ENCODE peak calls at places on chromosomes 4 and X, in eight cellular contexts. M, K, B, J, V, C, O and Y are unnamed samples.

GRCh38 chr4:161555689-161556660 is 607.8 kb downstream of the FSTL5 start:
- DNase-seq in M (no peak), K (no peak), B (no peak), J (no peak), V (no peak), C (no peak), O (peak), Y (no peak)

GRCh38 chr4:1459664-1460511 is 53.6 kb upstream of the NKX1-1 start:
- DNase-seq in M (no peak), K (no peak), B (no peak), J (no peak), V (peak), C (peak), O (no peak), Y (peak)

GRCh38 chrX:44536198-44536597 is 6.5 kb downstream of the FUNDC1 start:
- DNase-seq in M (no peak), K (no peak), B (no peak), J (no peak), V (no peak), C (no peak), O (no peak), Y (no peak)

GRCh38 chr4:54192811-54193210 is 36.3 kb upstream of the PDGFRA start:
- DNase-seq in M (no peak), K (no peak), B (no peak), J (no peak), V (no peak), C (no peak), O (no peak), Y (no peak)

GRCh38 chr4:187937557-187937956 is 58.0 kb upstream of the ZFP42 start:
- DNase-seq in M (no peak), K (no peak), B (no peak), J (no peak), V (no peak), C (no peak), O (no peak), Y (peak)

GRCh38 chr4:3729885-3730226 is 36.3 kb upstream of the ADRA2C start:
- DNase-seq in M (no peak), K (no peak), B (no peak), J (no peak), V (no peak), C (no peak), O (no peak), Y (no peak)

GRCh38 chr4:152778656-152779512 is 646 bp downstream of the TIGD4 start:
- DNase-seq in M (no peak), K (peak), B (peak), J (peak), V (peak), C (no peak), O (no peak), Y (peak)

GRCh38 chrX:10006086-10006485 is 38.9 kb downstream of the CLDN34 start:
- DNase-seq in M (no peak), K (no peak), B (no peak), J (no peak), V (no peak), C (no peak), O (no peak), Y (no peak)

GRCh38 chrX:47311857-47312774 is 58.3 kb upstream of the ZNF157 start:
- DNase-seq in M (peak), K (peak), B (peak), J (peak), V (peak), C (peak), O (no peak), Y (no peak)

GRCh38 chrX:17613979-17614572 is 123.2 kb upstream of the SCML1 start:
- DNase-seq in M (no peak), K (no peak), B (no peak), J (no peak), V (peak), C (no peak), O (no peak), Y (no peak)

GRCh38 chr4:46254788-46255187 is 130.9 kb upstream of the GABRG1 start:
- DNase-seq in M (no peak), K (no peak), B (no peak), J (no peak), V (no peak), C (no peak), O (no peak), Y (no peak)

GRCh38 chrX:130443883-130444282 is 42.1 kb downstream of the RBMX2 start:
- DNase-seq in M (no peak), K (no peak), B (no peak), J (no peak), V (no peak), C (no peak), O (no peak), Y (no peak)

GRCh38 chr4:2412885-2413716 is 5.3 kb downstream of the ZFYVE28 start:
- DNase-seq in M (peak), K (peak), B (peak), J (peak), V (peak), C (peak), O (peak), Y (peak)

GRCh38 chr4:73948990-73949706 is 32.7 kb downstream of the PF4 start:
- DNase-seq in M (no peak), K (no peak), B (no peak), J (no peak), V (no peak), C (no peak), O (no peak), Y (no peak)

GRCh38 chr4:165548702-165549101 is 169.9 kb downstream of the CPE start:
- DNase-seq in M (no peak), K (no peak), B (no peak), J (no peak), V (no peak), C (no peak), O (no peak), Y (no peak)

GRCh38 chr4:88706574-88706973 is 8.9 kb upstream of the NAP1L5 start:
- DNase-seq in M (peak), K (peak), B (no peak), J (no peak), V (no peak), C (no peak), O (no peak), Y (no peak)

GRCh38 chr4:152590179-152591031 is 54.5 kb upstream of the FBXW7 start:
- DNase-seq in M (no peak), K (no peak), B (no peak), J (peak), V (no peak), C (no peak), O (no peak), Y (no peak)

GRCh38 chrX:20973038-20973437 is 401.2 kb upstream of the CNKSR2 start:
- DNase-seq in M (no peak), K (no peak), B (no peak), J (no peak), V (no peak), C (no peak), O (no peak), Y (no peak)

GRCh38 chr4:16826397-16826910 is 72.0 kb downstream of the LDB2 start:
- DNase-seq in M (no peak), K (no peak), B (no peak), J (no peak), V (no peak), C (no peak), O (no peak), Y (no peak)

GRCh38 chr4:52824603-52825310 is 37.4 kb upstream of the RASL11B start:
- DNase-seq in M (peak), K (no peak), B (no peak), J (no peak), V (peak), C (no peak), O (no peak), Y (no peak)

GRCh38 chr4:73281982-73282381 is 23.4 kb upstream of the ANKRD17 start:
- DNase-seq in M (no peak), K (no peak), B (no peak), J (no peak), V (no peak), C (no peak), O (no peak), Y (no peak)

GRCh38 chr4:151429957-151430548 is 21.1 kb downstream of the FHIP1A start:
- DNase-seq in M (no peak), K (no peak), B (no peak), J (no peak), V (no peak), C (no peak), O (no peak), Y (no peak)

GRCh38 chr4:83618431-83618830 is 82.5 kb downstream of the GPAT3 start:
- DNase-seq in M (no peak), K (peak), B (no peak), J (no peak), V (peak), C (no peak), O (no peak), Y (no peak)

GRCh38 chr4:57190651-57191481 is 80.7 kb upstream of the IGFBP7 start:
- DNase-seq in M (no peak), K (peak), B (peak), J (no peak), V (no peak), C (peak), O (no peak), Y (no peak)

GRCh38 chrX:63635750-63636149 is 149.3 kb downstream of the ARHGEF9 start:
- DNase-seq in M (no peak), K (no peak), B (no peak), J (no peak), V (no peak), C (no peak), O (no peak), Y (no peak)

GRCh38 chr4:68326146-68326545 is 23.7 kb downstream of the YTHDC1 start:
- DNase-seq in M (no peak), K (no peak), B (no peak), J (no peak), V (no peak), C (no peak), O (no peak), Y (no peak)

GRCh38 chrX:31331928-31332327 is 260.1 kb upstream of the FTHL17 start:
- DNase-seq in M (no peak), K (no peak), B (peak), J (no peak), V (no peak), C (no peak), O (no peak), Y (no peak)

GRCh38 chr4:20395160-20395773 is 143.6 kb downstream of the SLIT2 start:
- DNase-seq in M (no peak), K (peak), B (peak), J (no peak), V (peak), C (peak), O (no peak), Y (peak)

GRCh38 chr4:1466034-1466960 is 60.1 kb upstream of the NKX1-1 start:
- DNase-seq in M (no peak), K (no peak), B (no peak), J (no peak), V (no peak), C (no peak), O (no peak), Y (no peak)

GRCh38 chr4:137635108-137635507 is 102.8 kb upstream of the PCDH18 start:
- DNase-seq in M (no peak), K (no peak), B (no peak), J (no peak), V (no peak), C (no peak), O (no peak), Y (no peak)

GRCh38 chr4:158825443-158826036 is 56.7 kb downstream of the FNIP2 start:
- DNase-seq in M (no peak), K (no peak), B (no peak), J (no peak), V (no peak), C (no peak), O (no peak), Y (no peak)

GRCh38 chr4:158827475-158828085 is 58.8 kb downstream of the FNIP2 start:
- DNase-seq in M (no peak), K (no peak), B (no peak), J (no peak), V (no peak), C (no peak), O (no peak), Y (peak)

GRCh38 chr4:158826057-158826456 is 57.2 kb downstream of the FNIP2 start:
- DNase-seq in M (no peak), K (no peak), B (no peak), J (no peak), V (no peak), C (no peak), O (no peak), Y (no peak)

GRCh38 chr4:158824425-158825274 is 55.8 kb downstream of the FNIP2 start:
- DNase-seq in M (no peak), K (no peak), B (no peak), J (no peak), V (peak), C (no peak), O (no peak), Y (no peak)

DNA sequence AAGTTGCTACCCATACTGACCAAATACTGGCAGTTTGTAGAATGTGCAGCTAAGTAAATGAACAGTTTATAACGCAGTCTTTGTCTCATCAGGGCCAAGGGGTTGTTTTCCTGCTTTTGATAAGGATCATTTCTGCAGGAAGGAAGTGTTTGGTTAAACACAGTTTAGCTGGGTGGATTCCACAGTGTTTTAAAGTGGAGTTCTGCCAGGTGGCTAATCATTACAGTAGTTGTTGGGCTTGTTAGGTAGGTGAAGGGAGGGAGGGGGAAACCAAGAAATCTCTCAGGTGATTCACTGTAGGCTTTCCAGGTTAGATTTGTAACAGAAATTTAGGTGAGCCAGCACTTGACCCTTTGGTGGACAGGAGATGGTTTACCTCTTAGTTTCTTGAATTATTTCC is 58.1 kb downstream of the FNIP2 start:
- DNase-seq in M (no peak), K (no peak), B (no peak), J (no peak), V (peak), C (no peak), O (no peak), Y (no peak)
- H3K27ac ChIP-seq in M (no peak), K (no peak), B (no peak), J (no peak), V (peak), C (no peak), O (no peak), Y (peak)

DNA sequence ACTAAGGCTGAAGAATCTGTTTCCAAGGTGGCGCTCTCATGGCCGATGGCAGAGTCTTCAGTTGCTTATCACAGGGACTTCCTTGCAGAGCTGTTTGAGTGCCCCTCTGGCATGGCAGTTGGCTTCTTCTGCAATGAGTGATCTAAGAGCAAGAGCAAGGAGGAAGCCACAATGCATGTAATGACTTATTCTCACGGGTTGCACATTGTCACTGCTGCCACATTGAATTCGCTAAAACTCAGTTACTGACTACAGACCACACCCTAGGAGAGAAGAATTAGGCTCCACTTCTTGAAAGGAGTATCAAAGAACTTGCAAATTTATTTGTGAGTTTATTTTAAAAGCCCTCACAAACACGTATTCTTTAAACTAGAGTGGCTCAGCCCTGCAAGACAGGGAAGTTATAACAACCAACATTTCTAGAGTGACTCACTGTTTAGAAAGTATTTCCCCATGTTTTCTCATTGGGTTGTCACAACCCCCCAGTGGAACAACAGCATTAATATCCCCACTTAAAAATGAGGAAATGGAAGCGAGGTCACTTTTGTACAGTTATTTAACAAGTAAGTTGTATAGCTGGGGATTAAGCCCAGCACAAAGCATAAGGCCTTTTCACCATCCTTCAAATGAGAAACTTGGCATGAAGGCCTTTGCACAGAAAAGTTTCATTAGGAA is 32.4 kb upstream of the RBPJ start:
- DNase-seq in M (no peak), K (no peak), B (no peak), J (no peak), V (no peak), C (no peak), O (peak), Y (peak)
- TF ChIP-seq EP300 in M (no peak), K (no peak), B (no peak), J (no peak), V (no peak), C (no peak), O (peak), Y (no peak)

DNA sequence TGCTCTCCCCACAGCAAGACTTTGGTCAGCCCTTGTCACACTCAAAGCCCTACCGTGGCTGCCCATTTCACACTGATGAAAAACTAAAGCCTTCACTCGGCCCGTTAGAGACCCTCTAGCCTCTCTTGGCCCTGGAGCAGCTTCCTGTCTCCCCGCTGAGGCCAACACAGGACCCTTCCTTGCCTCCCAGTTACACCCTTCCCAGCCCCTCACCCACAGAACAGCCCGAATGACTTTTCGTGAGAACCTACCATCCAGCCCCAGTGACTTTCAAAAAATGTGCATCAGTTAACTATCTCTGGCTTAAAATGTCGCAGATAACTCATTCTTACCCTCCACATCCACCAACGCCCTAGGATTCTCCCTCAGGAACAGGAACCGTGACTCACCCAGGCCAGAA is 756 bp upstream of the TAF9B start:
- DNase-seq in M (no peak), K (no peak), B (no peak), J (no peak), V (no peak), C (no peak), O (no peak), Y (no peak)
- H3K27ac ChIP-seq in M (no peak), K (peak), B (no peak), J (no peak), V (no peak), C (no peak), O (no peak), Y (peak)

DNA sequence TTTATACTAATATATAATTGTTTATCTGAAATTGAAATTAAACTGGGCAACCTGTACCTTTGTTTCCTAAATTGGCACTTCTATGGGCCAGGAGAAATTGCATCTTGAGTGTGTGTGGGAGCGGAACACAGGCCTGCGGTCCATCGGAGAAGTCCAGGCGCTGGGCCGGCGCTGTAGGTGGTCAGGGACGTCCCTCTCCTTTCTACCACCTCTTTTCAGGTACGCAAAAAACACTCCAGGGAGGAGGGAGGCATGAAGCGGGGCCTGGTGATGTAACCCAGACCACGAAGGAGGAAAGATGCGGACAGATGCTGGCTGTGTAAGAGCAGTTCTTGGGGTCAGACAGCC is 691 bp downstream of the MGAT4D start:
- DNase-seq in M (no peak), K (no peak), B (no peak), J (no peak), V (no peak), C (no peak), O (no peak), Y (peak)
- TF ChIP-seq EP300 in M (no peak), K (no peak), B (no peak), J (no peak), V (no peak), C (no peak), O (no peak), Y (no peak)

DNA sequence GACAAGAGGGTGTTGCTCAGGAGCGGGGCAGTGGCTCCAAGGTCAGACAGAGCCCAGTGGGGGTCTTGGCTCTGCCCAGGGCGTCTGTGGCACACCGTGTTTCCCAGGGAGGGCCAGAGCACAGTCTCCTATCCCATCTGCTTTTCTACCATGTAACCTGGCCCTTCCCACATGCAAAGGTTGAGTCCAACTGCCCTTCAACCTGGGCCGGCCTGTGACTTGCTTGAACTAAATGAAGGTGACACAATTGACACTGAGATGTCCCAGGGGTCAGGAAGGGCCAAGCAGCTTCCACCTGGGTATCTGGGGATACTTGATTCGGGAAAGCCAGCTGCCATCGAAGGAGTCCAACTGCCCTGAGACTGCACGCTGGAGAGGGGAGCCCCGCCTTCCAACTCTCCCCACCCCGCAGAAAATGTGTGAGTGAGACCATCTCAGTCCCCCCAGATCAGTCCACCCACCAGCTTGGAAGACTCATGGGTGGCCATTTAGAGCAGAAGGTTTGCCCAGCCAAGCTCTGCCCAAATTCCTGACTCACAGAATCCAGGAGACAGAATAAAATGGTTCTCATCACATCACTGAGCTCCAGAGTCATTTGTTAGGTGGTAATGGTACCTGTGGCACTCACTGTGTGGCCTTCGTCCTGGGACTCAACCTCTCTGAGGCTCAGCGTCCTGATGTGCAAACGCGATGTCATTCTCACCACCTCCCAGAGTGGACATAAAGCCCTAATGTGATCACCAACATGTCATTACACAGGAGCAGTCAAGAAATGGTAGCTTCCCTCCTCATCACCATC is 18.1 kb downstream of the PPP2R2C start:
- DNase-seq in M (no peak), K (no peak), B (no peak), J (no peak), V (no peak), C (no peak), O (no peak), Y (no peak)
- H3K27ac ChIP-seq in M (no peak), K (no peak), B (no peak), J (no peak), V (no peak), C (no peak), O (no peak), Y (no peak)

GRCh38 chr4:8768357-8768999 is 103.2 kb downstream of the HMX1 start:
- DNase-seq in M (no peak), K (no peak), B (no peak), J (peak), V (no peak), C (no peak), O (no peak), Y (no peak)
- TF ChIP-seq EP300 in M (no peak), K (no peak), B (no peak), J (no peak), V (no peak), C (no peak), O (no peak), Y (no peak)